ENCODE peak calls at places on chromosome 18, in nine cellular contexts. A is fibroblast of lung, F is fibroblast of mammary gland, J is heart right ventricle, I is GM12864, G is cardiac muscle cell, V is A549, E is colonic mucosa, H is MCF 10A. S is an unnamed sample.

GRCh38 chr18:28174181-28174906 is 2.6 kb downstream of the CDH2 start:
- DNase-seq in I (no peak), V (no peak), A (no peak), J (no peak), H (no peak), E (no peak), G (no peak), F (no peak), S (no peak)

GRCh38 chr18:39685303-39685902 is 2119.8 kb upstream of the CELF4 start:
- DNase-seq in H (no peak), F (no peak), A (no peak), I (no peak), E (no peak), G (no peak), V (no peak), J (no peak), S (no peak)

GRCh38 chr18:78268226-78268625 is 711.4 kb upstream of the SALL3 start:
- DNase-seq in H (no peak), F (no peak), I (no peak), E (no peak), A (no peak), V (no peak), G (no peak), J (no peak), S (no peak)

GRCh38 chr18:111292-112014 is 46.9 kb upstream of the USP14 start:
- DNase-seq in A (peak), H (peak), F (no peak), I (no peak), E (peak), G (peak), V (peak), J (peak), S (peak)

GRCh38 chr18:23540867-23541266 is 37.6 kb downstream of the RMC1 start:
- DNase-seq in G (peak), A (no peak), J (no peak), V (no peak), E (no peak), H (no peak), I (peak), F (no peak), S (no peak)

GRCh38 chr18:76968073-76968472 is 145.7 kb downstream of the ZNF236 start:
- DNase-seq in G (no peak), J (no peak), F (no peak), I (no peak), A (no peak), V (no peak), H (no peak), E (no peak), S (no peak)

GRCh38 chr18:59067873-59068272 is 71.8 kb upstream of the SEC11C start:
- DNase-seq in G (peak), A (no peak), F (peak), J (no peak), H (peak), I (no peak), E (peak), V (peak), S (peak)

GRCh38 chr18:75137346-75137877 is 71.5 kb downstream of the PTGR3 start:
- DNase-seq in G (no peak), A (no peak), F (no peak), I (no peak), V (no peak), J (no peak), E (no peak), H (no peak), S (no peak)

GRCh38 chr18:3994061-3994687 is 460.9 kb downstream of the DLGAP1 start:
- DNase-seq in H (no peak), E (no peak), J (no peak), A (no peak), F (no peak), V (no peak), G (no peak), I (no peak), S (no peak)

GRCh38 chr18:2570772-2571199 is 519 bp downstream of the METTL4 start:
- DNase-seq in I (no peak), G (peak), V (peak), F (peak), A (peak), H (peak), E (peak), J (peak), S (peak)

GRCh38 chr18:74316257-74317180 is 880 bp downstream of the C18orf63 start:
- DNase-seq in G (peak), J (no peak), H (peak), F (peak), A (peak), E (no peak), V (peak), I (no peak), S (peak)

GRCh38 chr18:73975266-73975665 is 172.4 kb downstream of the FBXO15 start:
- DNase-seq in G (peak), A (peak), I (no peak), E (no peak), H (no peak), F (peak), J (no peak), V (no peak), S (no peak)

DNA sequence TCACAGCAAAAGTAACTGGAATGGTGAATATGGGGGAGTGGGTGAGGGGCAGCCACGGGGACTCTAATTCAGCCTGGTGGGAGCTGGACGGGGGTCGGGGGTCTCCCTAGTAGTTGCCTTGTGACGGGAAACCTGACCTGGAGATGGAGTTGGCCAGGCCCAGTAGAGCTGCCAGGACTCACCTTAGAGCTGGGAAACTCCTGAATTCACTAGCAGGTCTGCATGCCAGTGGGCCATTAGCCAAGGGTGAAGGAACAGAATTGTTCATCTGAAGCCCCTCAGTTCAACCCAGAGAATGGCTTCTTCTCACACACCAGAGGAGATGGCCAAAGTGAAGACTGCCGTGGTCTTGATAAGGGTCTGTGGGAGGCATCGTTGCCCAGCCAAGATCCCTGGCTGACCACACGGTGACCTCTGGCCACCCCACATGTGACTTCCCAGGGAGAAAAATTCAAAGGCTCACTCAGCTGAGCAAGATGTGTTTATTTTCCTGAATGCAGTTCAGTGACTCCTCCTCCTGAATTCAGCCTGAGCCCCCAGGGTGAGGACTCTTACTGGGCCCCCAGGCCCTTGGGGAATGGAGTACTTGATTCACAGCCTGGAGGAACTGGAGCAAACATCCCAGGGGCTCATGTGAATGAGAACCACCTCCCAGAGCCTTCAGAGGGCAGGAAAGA is 25.1 kb downstream of the MOCOS start:
- DNase-seq in V (no peak), J (no peak), A (peak), F (peak), E (no peak), G (peak), H (no peak), I (no peak), S (no peak)
- TF ChIP-seq CTCF in V (no peak), J (peak), A (peak), F (peak), E (no peak), G (peak), H (no peak), I (no peak), S (no peak)

DNA sequence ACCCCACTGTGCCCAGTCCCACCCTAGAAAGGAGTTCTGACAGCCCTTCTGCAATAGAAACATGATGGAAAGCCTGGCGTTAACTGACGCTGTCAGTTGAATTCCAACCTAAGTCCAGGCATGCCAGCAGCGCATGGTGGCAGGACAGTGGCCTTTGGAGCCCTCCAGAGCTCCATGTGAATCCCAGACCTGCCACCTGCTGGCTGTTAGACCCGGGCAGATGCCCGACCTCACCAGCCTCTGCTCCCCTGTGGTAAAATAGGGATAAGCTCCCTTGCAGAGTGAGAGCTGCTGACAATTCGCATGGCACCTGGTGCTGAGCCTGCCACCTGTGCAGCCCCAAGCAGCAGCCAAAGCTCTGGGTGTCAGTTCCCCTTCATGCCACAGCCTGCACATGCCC is 138.6 kb downstream of the LOXHD1 start:
- DNase-seq in A (no peak), V (peak), J (peak), E (no peak), I (no peak), G (no peak), F (no peak), H (peak), S (peak)
- TF ChIP-seq CTCF in A (no peak), V (no peak), J (peak), E (no peak), I (no peak), G (no peak), F (no peak), H (no peak), S (peak)

GRCh38 chr18:57164401-57164800 is 17.5 kb downstream of the BOD1L2 start:
- DNase-seq in G (no peak), J (no peak), I (no peak), E (no peak), H (no peak), A (no peak), V (no peak), F (no peak), S (no peak)
- TF ChIP-seq CTCF in G (no peak), J (no peak), I (no peak), E (no peak), H (no peak), A (no peak), V (no peak), F (no peak), S (no peak)

GRCh38 chr18:26655010-26655613 is 106.8 kb upstream of the KCTD1 start:
- DNase-seq in J (no peak), A (peak), V (peak), E (peak), I (no peak), F (peak), H (peak), G (peak), S (peak)

GRCh38 chr18:26656944-26657536 is 108.7 kb upstream of the KCTD1 start:
- DNase-seq in H (peak), V (peak), E (peak), G (peak), J (peak), F (peak), A (peak), I (no peak), S (peak)

GRCh38 chr18:26656401-26656943 is 108.1 kb upstream of the KCTD1 start:
- DNase-seq in V (no peak), G (no peak), F (no peak), E (no peak), H (no peak), A (no peak), I (no peak), J (no peak), S (no peak)

GRCh38 chr18:26654173-26655009 is 106.0 kb upstream of the KCTD1 start:
- DNase-seq in A (peak), V (peak), J (no peak), E (no peak), G (no peak), F (no peak), H (no peak), I (no peak), S (no peak)

GRCh38 chr18:26655614-26656400 is 107.5 kb upstream of the KCTD1 start:
- DNase-seq in V (peak), J (peak), G (peak), E (peak), A (peak), H (peak), F (peak), I (no peak), S (peak)
- TF ChIP-seq CTCF in V (no peak), J (peak), G (peak), E (no peak), A (peak), H (peak), F (peak), I (no peak), S (peak)

GRCh38 chr18:56935531-56936040 is 211.3 kb upstream of the BOD1L2 start:
- DNase-seq in E (no peak), G (no peak), V (no peak), A (no peak), I (no peak), H (no peak), F (no peak), J (no peak), S (no peak)

GRCh38 chr18:56927795-56928194 is 219.1 kb upstream of the BOD1L2 start:
- DNase-seq in E (no peak), H (no peak), G (no peak), F (no peak), A (no peak), I (no peak), J (no peak), V (no peak), S (no peak)

GRCh38 chr18:56929861-56930260 is 217.0 kb upstream of the BOD1L2 start:
- DNase-seq in H (no peak), E (no peak), F (no peak), J (no peak), I (no peak), A (no peak), G (no peak), V (no peak), S (no peak)

GRCh38 chr18:56937874-56938273 is 209.0 kb upstream of the BOD1L2 start:
- DNase-seq in V (no peak), G (peak), A (peak), I (no peak), E (no peak), H (no peak), J (no peak), F (peak), S (no peak)

DNA sequence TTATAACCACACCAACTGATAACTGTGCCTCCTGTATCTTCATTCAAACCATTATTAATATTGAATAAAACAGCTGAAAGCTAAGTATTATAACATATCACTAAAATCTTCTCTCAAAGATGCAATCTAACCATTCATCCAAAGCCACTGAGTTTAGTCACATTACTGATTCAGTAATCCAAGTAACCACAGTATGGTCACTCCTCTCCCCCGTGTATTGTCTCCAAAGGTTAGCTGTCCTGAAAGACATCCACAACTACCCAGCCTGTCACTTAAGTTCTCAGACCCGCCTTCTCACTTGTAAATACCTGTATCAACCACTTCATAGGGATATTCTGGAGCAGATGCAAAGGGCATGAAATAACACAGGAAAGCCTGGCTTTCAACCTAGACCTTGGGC is 213.4 kb upstream of the BOD1L2 start:
- DNase-seq in G (no peak), E (no peak), A (no peak), J (no peak), F (no peak), H (no peak), I (no peak), V (no peak), S (no peak)
- TF ChIP-seq CTCF in G (no peak), E (no peak), A (no peak), J (no peak), F (no peak), H (no peak), I (no peak), V (no peak), S (no peak)

GRCh38 chr18:49206717-49207116 is 253.7 kb downstream of the DYM start:
- DNase-seq in F (no peak), E (no peak), H (no peak), I (no peak), V (no peak), G (peak), A (peak), J (no peak), S (no peak)
- TF ChIP-seq CTCF in F (no peak), E (no peak), H (no peak), I (no peak), V (no peak), G (peak), A (no peak), J (no peak), S (no peak)

GRCh38 chr18:62558015-62558663 is 35.3 kb downstream of the ZCCHC2 start:
- DNase-seq in V (no peak), I (no peak), A (no peak), G (no peak), H (no peak), J (no peak), F (no peak), E (no peak), S (no peak)

GRCh38 chr18:62554083-62554815 is 31.4 kb downstream of the ZCCHC2 start:
- DNase-seq in G (no peak), A (no peak), V (no peak), J (no peak), E (no peak), H (no peak), F (no peak), I (no peak), S (no peak)

GRCh38 chr18:62551972-62552513 is 29.2 kb downstream of the ZCCHC2 start:
- DNase-seq in F (no peak), H (no peak), V (no peak), E (no peak), G (no peak), A (no peak), J (no peak), I (no peak), S (no peak)

GRCh38 chr18:62556397-62556796 is 33.6 kb downstream of the ZCCHC2 start:
- DNase-seq in H (no peak), F (no peak), E (no peak), I (no peak), A (no peak), G (no peak), J (no peak), V (no peak), S (no peak)

GRCh38 chr18:62555135-62555534 is 32.3 kb downstream of the ZCCHC2 start:
- DNase-seq in G (peak), I (no peak), E (no peak), V (no peak), H (peak), J (no peak), F (peak), A (peak), S (peak)
- TF ChIP-seq CTCF in G (no peak), I (no peak), E (no peak), V (no peak), H (no peak), J (no peak), F (no peak), A (no peak), S (no peak)

GRCh38 chr18:79988079-79988924 is at the start of gene TXNL4A:
- DNase-seq in J (peak), E (peak), A (peak), H (peak), V (peak), G (peak), F (peak), I (peak), S (peak)
- TF ChIP-seq CTCF in J (peak), E (no peak), A (peak), H (no peak), V (no peak), G (peak), F (no peak), I (peak), S (peak)

DNA sequence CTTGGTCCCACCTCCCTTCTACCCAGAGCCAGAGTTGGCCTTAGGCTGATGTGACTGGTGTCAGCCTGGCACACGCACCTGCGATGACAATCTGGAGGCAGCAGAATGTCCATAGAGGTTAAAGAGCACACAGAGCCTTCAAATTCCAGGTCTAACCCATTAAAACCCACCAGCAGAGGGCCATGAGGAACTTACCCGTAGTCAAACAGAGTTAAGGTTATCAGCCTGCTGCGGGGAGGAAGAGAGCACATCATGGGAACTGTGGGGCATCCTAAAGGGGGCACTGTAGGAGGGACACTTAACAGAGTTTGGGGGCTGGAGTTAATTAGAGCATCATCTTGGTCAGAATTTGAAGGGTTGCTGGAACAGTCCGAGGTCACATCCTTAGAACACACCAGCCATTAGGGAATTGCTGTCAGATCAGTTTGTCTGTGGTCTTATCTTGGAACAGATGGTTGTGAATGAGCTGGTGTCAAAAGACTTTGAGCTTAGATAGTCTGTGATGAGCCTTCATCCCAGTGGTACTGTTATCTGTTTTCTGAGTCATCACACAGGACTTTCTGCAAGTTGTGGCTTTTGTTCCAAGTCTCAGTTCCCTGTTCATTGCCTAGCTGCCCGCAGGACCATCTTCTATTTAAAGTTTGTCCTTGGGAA is 248.6 kb downstream of the LOXHD1 start:
- DNase-seq in A (no peak), J (no peak), H (no peak), E (no peak), I (no peak), F (no peak), V (peak), G (peak), S (no peak)
- TF ChIP-seq CTCF in A (no peak), J (peak), H (no peak), E (no peak), I (peak), F (no peak), V (no peak), G (peak), S (no peak)

S was measured in bronchial epithelial cell.